ENCODE peak calls at places on chromosome 1, in eight cellular contexts. B is epithelial cell of esophagus, D is PC-3, K is BJ, P is cardiac fibroblast, G is prostate gland, Q is neural progenitor cell, C is tibial artery. I is an unnamed sample.
A peak's percentile ranks its signal among the peaks of the same experiment; 100 is the strongest.

GRCh38 chr1:220759147-220759546 is 11.0 kb downstream of the MTARC2 start:
- DNase-seq in B (no peak), D (no peak), K (no peak), P (no peak), G (no peak), Q (no peak), C (no peak), I (no peak)

GRCh38 chr1:71521655-71522264 is 440.9 kb upstream of the ZRANB2 start:
- DNase-seq in B (peak; percentile 59), D (peak; percentile 70), K (no peak), P (peak; percentile 70), G (peak; percentile 21), Q (peak; percentile 45), C (no peak), I (no peak)

GRCh38 chr1:32263744-32264143 is 12.7 kb downstream of the LCK start:
- DNase-seq in B (no peak), D (no peak), K (no peak), P (no peak), G (no peak), Q (no peak), C (no peak), I (no peak)

GRCh38 chr1:99849413-99849743 is 783 bp upstream of the AGL start:
- DNase-seq in B (peak; percentile 18), D (no peak), K (no peak), P (no peak), G (peak; percentile 8), Q (no peak), C (no peak), I (no peak)

GRCh38 chr1:206489980-206490534 is 17.3 kb upstream of the RASSF5 start:
- DNase-seq in B (peak; percentile 70), D (peak; percentile 93), K (no peak), P (peak; percentile 79), G (peak; percentile 63), Q (peak; percentile 87), C (peak; percentile 78), I (peak; percentile 62)

GRCh38 chr1:24481843-24482610 is 20.6 kb upstream of the RCAN3 start:
- DNase-seq in B (no peak), D (no peak), K (no peak), P (no peak), G (no peak), Q (no peak), C (no peak), I (no peak)

GRCh38 chr1:185408675-185409270 is 91.7 kb upstream of the IVNS1ABP start:
- DNase-seq in B (no peak), D (peak; percentile 32), K (no peak), P (no peak), G (no peak), Q (no peak), C (no peak), I (no peak)

GRCh38 chr1:161071886-161072371 is 2.2 kb upstream of the ARHGAP30 start:
- DNase-seq in B (peak; percentile 55), D (peak; percentile 70), K (no peak), P (peak; percentile 72), G (peak; percentile 46), Q (peak; percentile 80), C (peak; percentile 51), I (no peak)

GRCh38 chr1:62903522-62903921 is 119.6 kb downstream of the ATG4C start:
- DNase-seq in B (no peak), D (no peak), K (no peak), P (no peak), G (no peak), Q (no peak), C (no peak), I (no peak)

GRCh38 chr1:6385673-6386191 is 7.8 kb downstream of the ACOT7 start:
- DNase-seq in B (peak; percentile 97), D (peak; percentile 98), K (no peak), P (peak; percentile 92), G (peak; percentile 56), Q (peak; percentile 84), C (no peak), I (no peak)

GRCh38 chr1:183702087-183702812 is 49.1 kb upstream of the APOBEC4 start:
- DNase-seq in B (no peak), D (no peak), K (no peak), P (no peak), G (no peak), Q (no peak), C (no peak), I (no peak)

GRCh38 chr1:223444411-223444810 is 51.2 kb downstream of the CCDC185 start:
- DNase-seq in B (no peak), D (peak; percentile 34), K (no peak), P (no peak), G (no peak), Q (no peak), C (no peak), I (no peak)

GRCh38 chr1:39609618-39610331 is 29.7 kb downstream of the HEYL start:
- DNase-seq in B (peak; percentile 51), D (peak; percentile 34), K (no peak), P (peak; percentile 17), G (peak; percentile 18), Q (peak; percentile 86), C (peak; percentile 73), I (peak; percentile 95)

GRCh38 chr1:118988186-118989005 is at the start of gene TBX15:
- DNase-seq in B (no peak), D (no peak), K (no peak), P (no peak), G (no peak), Q (peak; percentile 74), C (peak; percentile 81), I (peak; percentile 92)

GRCh38 chr1:180765156-180765555 is 133.3 kb downstream of the XPR1 start:
- DNase-seq in B (no peak), D (no peak), K (no peak), P (peak; percentile 12), G (no peak), Q (no peak), C (no peak), I (no peak)

GRCh38 chr1:100530901-100531487 is 6.9 kb upstream of the GPR88 start:
- DNase-seq in B (peak; percentile 13), D (no peak), K (peak; percentile 1), P (peak; percentile 89), G (no peak), Q (no peak), C (peak; percentile 53), I (peak; percentile 22)

GRCh38 chr1:168714012-168714411 is 15.0 kb downstream of the DPT start:
- DNase-seq in B (peak; percentile 6), D (peak; percentile 74), K (no peak), P (no peak), G (peak; percentile 27), Q (no peak), C (no peak), I (no peak)

GRCh38 chr1:161179698-161180097 is 2.4 kb upstream of the B4GALT3 start:
- DNase-seq in B (peak; percentile 71), D (no peak), K (no peak), P (no peak), G (no peak), Q (no peak), C (no peak), I (no peak)

DNA sequence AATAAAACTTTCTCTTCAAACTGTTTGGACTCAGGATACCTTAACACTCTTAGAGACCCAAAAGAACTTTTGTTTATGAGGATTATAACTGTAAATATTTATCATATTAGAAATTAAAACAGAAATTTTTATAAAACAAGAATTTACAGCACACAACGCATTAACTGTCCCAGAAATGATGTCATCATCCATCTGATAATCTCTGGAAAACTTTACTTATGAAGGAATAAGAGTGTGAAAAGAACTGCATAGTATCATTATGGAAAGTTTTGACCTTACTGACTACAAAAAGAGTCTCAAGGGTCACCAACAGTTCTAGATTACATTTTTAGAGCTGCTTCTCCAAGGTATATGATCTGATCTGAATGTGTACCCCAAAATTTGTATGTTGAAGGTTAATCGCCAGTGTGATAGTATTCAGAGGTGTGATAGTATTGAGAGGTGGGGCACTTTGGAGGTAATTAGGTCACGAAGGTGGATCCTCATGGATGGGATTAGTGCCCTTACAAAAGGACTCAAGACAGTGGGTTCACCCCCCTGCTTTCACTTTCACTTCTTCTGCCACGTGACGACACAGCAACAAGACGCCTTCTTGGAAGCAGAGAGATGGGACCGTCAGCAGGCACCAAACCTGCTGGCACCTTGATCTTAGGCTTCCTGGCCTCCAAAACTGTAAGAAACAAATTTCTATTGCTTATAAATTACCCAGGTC is 95.7 kb upstream of the NR5A2 start:
- DNase-seq in B (no peak), D (peak; percentile 81), K (no peak), P (peak; percentile 17), G (no peak), Q (no peak), C (no peak), I (no peak)
- H3K4me3 ChIP-seq in B (no peak overlapping the region), D (peak overlapping the region; percentile 62), K (no peak overlapping the region), P (no peak overlapping the region), G (no peak overlapping the region), Q (no peak overlapping the region), C (no peak overlapping the region), I (no peak overlapping the region)

DNA sequence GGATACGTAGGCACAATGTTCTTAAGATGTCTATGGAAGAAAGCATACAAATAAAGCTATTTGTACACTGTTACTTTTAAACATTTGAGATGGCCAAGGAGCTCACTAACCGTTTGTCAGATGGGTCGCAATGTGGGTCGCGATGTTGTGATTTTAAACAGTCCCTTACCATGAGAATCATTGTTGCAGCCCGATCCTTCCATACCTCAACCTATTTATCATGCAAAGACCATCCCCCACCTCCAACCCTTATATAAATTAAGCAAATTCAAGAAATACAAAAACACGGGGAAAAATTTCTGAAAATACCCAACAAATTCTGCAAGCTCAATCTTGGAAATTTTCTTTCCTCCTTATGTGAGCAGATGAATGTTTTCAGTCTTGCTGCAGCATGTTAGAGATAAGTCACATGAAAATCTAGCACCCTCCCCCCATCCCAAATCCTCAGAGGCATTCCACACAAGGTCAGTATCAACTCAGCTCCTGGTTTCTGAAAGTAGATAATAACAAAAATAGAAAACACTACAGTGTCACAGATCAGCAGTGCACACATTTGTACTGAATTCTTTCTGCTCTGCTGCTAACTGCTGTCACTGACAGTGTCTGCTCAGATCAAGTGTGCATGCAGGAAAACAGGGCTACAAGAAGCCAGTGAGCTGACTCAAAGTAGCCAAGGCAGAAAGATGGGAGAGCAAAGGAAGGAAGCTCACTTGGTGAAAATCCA is 92.9 kb upstream of the TTC39A start:
- DNase-seq in B (peak; percentile 15), D (no peak), K (no peak), P (peak; percentile 35), G (no peak), Q (peak; percentile 7), C (no peak), I (no peak)
- TF ChIP-seq CTCF in B (no peak), D (no peak), K (no peak), P (no peak), G (no peak), Q (no peak), C (no peak), I (no peak)

DNA sequence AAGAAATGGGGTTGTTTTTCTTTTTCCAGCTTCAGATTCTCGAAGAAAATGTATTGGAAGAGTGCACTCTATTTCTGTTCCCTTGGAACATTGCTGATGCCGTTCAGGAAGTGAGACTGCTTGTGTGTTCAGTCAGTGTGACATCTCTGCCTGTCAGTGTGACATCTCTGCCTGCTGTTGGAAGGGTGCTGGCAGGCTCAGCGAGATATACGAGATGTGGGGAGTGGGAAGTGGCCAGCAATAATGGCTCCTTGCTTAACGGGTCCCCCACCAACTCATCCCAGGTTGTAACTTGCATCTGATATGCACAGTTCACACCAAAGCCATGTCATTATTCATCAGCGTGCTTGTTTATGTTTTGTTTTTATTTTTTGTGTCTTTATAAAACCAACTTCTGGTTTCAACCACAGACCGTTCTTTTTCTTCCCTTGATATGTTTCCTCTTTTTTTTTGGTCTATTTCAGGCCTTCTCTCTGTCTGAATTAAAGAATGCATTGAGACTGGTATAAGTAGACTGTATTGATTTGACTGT is 145.4 kb downstream of the GALNT2 start:
- DNase-seq in B (no peak), D (no peak), K (no peak), P (no peak), G (no peak), Q (no peak), C (no peak), I (peak; percentile 70)
- H3K4me3 ChIP-seq in B (no peak overlapping the region), D (no peak overlapping the region), K (no peak overlapping the region), P (no peak overlapping the region), G (no peak overlapping the region), Q (no peak overlapping the region), C (no peak overlapping the region), I (no peak overlapping the region)

GRCh38 chr1:54356680-54357147 is 49.5 kb downstream of the SSBP3 start:
- DNase-seq in B (no peak), D (no peak), K (no peak), P (no peak), G (no peak), Q (no peak), C (no peak), I (no peak)
- TF ChIP-seq CTCF in B (no peak), D (no peak), K (no peak), P (no peak), G (no peak), Q (no peak), C (no peak), I (no peak)